ENCODE peak calls at places on chromosomes 16 and 17, in four cellular contexts. O is A549, S is K562, R is HepG2. X is an unnamed sample.

GRCh38 chr17:10114931-10115535 is 83.4 kb downstream of the GAS7 start:
- DNase-seq in S (no peak), O (peak), R (no peak), X (peak)

GRCh38 chr17:2796164-2797140 is at the start of gene RAP1GAP2:
- DNase-seq in S (no peak), R (no peak), O (no peak), X (no peak)

GRCh38 chr16:70018254-70018653 is 67.1 kb downstream of the CLEC18A start:
- DNase-seq in O (peak), S (peak), R (peak), X (peak)

GRCh38 chr16:278863-279366 is 1.5 kb upstream of the ARHGDIG start:
- DNase-seq in O (no peak), R (peak), S (peak), X (peak)

GRCh38 chr16:58426095-58426494 is 33.8 kb downstream of the GINS3 start:
- DNase-seq in S (no peak), O (no peak), R (no peak), X (peak)

GRCh38 chr16:12767897-12768296 is 35.8 kb downstream of the CPPED1 start:
- DNase-seq in O (no peak), S (no peak), R (no peak), X (no peak)

GRCh38 chr17:46859996-46860395 is 8.6 kb downstream of the WNT9B start:
- DNase-seq in S (no peak), R (no peak), O (no peak), X (no peak)

GRCh38 chr17:27398691-27399090 is 57.6 kb upstream of the KSR1 start:
- DNase-seq in O (no peak), R (no peak), S (no peak), X (no peak)

GRCh38 chr17:4205917-4206316 is 57.9 kb downstream of the ANKFY1 start:
- DNase-seq in R (no peak), S (no peak), O (no peak), X (no peak)

GRCh38 chr16:24178496-24178895 is 77.6 kb upstream of the CACNG3 start:
- DNase-seq in R (no peak), O (no peak), S (no peak), X (no peak)

GRCh38 chr17:81329279-81329926 is 34.3 kb upstream of the SLC38A10 start:
- DNase-seq in S (peak), R (peak), O (peak), X (no peak)

GRCh38 chr17:75454193-75454592 is 2.2 kb upstream of the TMEM94 start:
- DNase-seq in R (no peak), S (no peak), O (no peak), X (peak)

GRCh38 chr16:77273-77806 is 685 bp upstream of the MPG start:
- DNase-seq in R (peak), S (peak), O (peak), X (no peak)

GRCh38 chr16:19715566-19715965 is 2.5 kb downstream of the KNOP1 start:
- DNase-seq in O (no peak), R (no peak), S (no peak), X (no peak)

GRCh38 chr17:51147641-51148040 is 5.7 kb upstream of the NME1 start:
- DNase-seq in O (no peak), S (no peak), R (no peak), X (no peak)

GRCh38 chr17:43359469-43360105 is 39.2 kb upstream of the ARL4D start:
- DNase-seq in R (no peak), S (no peak), O (no peak), X (no peak)

GRCh38 chr16:3150346-3151218 is 15.8 kb downstream of the ZNF213 start:
- DNase-seq in S (peak), R (peak), O (peak), X (peak)

GRCh38 chr16:3152022-3152272 is 17.1 kb downstream of the ZNF213 start:
- DNase-seq in O (no peak), S (peak), R (no peak), X (no peak)

GRCh38 chr16:3153077-3153368 is 18.2 kb downstream of the ZNF213 start:
- DNase-seq in O (no peak), S (no peak), R (no peak), X (no peak)

GRCh38 chr16:3149630-3150345 is 15.0 kb downstream of the ZNF213 start:
- DNase-seq in S (peak), O (peak), R (no peak), X (no peak)

DNA sequence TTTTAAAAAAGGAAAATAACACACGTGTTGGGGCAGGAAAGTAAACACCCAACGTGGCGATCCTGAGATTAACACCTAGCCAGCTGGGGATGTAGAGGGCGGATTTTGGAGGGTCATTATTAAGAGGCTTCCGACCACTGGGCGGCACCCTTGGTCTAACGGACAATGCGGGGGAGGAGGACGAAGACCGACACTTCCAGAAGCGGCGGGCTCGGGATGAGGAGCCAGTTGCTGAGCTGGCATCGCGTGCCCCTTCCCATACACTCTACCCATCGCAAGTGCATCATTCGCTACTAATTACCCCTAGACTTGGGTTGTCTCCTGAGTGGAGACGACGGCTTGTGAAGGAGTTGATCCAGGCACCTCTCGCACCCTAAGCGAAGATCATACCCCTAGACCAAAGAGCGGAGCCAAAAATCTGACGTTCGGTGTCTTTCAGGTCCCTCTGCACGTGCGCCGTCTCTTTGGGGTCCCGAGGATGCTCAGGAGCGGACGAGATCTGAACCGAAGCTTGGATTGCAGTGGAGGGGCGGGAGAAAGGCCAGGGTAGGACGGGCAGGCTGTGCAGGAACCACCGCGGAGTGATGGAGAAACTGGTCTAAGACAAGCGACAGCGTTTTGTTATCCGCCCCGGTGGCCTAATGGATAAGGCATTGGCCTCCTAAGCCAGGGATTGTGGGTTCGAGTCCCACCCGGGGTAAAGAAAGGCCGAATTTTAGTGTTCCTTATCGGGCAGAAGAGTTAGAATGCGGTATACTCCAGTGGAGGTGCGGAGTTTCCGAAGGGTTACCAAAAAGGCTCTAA is 17.6 kb downstream of the ZNF213 start:
- DNase-seq in S (peak), R (peak), O (peak), X (peak)
- TF ChIP-seq POLR2AphosphoS2 in S (no peak), R (no peak), O (no peak), X (no peak)

DNA sequence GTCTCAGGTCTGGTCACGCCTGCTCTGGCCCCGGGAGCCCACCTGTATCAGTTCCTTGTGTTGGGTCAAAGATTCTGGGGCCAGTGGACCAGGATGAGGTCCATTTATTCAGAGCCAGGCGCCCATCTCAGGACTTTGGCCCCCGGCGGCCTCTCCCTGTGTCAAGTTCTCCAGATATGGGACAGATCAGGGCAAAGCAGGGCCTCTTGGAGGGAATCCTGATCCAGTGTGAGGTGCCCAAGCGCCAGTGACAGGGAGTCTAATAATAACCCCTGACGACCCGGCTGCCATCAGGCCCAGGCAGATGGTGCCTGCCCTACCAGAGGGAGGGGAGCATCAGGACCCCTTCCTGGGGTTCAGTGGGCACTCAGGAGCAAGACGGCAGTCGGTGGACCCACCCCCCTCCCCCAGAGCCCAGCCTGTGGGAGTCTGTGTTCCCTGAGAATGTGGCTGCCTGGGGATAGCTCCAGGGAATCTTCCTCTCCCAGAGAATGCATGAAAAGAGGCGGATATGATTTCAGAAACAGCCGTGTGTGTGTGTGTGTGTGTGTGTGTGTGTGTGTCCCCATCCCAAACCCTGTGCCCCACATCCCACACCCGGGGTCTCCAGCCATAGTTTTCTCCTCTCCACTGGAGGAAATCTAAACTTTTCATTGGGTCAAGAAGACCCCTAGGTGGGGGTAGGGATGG is 1.4 kb downstream of the TTYH2 start:
- DNase-seq in O (no peak), R (no peak), S (no peak), X (no peak)
- TF ChIP-seq POLR2AphosphoS2 in O (no peak), R (no peak), S (no peak), X (no peak)

DNA sequence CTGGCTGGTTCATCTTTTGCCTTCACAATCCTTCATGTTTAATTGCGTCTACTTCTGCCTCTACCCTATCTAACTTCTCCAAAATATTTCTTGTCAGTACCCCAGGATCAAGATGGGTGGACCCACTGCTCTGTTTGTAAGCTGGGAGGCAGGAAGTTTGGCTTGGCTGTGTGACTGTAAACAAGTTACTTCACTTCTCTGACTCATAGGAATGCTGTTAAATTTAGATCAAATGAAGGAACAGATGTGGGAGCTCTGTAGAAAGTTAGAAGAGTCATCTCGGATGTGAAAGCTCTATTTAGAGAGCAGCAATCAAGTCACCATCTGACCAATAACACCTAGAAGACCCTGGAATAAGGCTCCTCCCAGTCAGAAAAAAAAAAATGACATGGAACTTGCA is 55.2 kb upstream of the MRTFB start:
- DNase-seq in R (no peak), S (no peak), O (peak), X (no peak)
- TF ChIP-seq POLR2AphosphoS2 in R (no peak), S (no peak), O (no peak), X (no peak)

GRCh38 chr17:18858567-18859245 is 775 bp downstream of the PRPSAP2 start:
- DNase-seq in R (no peak), O (no peak), S (no peak), X (no peak)

GRCh38 chr17:18860161-18860972 is 2.4 kb downstream of the PRPSAP2 start:
- DNase-seq in S (no peak), R (no peak), O (no peak), X (peak)

GRCh38 chr17:18857864-18858566 is at the start of gene PRPSAP2:
- DNase-seq in R (peak), S (peak), O (peak), X (peak)

GRCh38 chr17:18862011-18862410 is 4.1 kb downstream of the PRPSAP2 start:
- DNase-seq in S (no peak), R (no peak), O (no peak), X (no peak)

DNA sequence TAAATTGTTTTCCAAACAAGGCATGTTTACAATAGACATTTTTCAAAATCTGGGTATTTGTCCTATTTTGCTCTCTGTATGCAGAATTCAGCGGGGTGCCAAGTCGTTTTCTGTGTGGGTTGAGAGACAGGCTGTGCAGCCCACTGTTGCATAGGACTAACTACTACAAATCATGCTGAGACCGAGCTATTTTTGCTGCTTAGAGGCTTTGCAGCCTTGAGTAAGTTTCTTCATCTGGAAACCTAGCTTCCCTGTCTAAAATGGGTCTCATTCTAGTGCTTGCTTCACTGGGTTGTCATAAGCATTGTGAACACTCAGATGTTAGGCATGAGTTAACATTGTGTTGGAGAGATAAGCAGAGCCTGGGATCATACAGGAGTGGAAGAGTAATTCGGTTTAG is 1.3 kb downstream of the PRPSAP2 start:
- DNase-seq in S (peak), O (no peak), R (peak), X (no peak)
- TF ChIP-seq POLR2AphosphoS2 in S (no peak), O (no peak), R (no peak), X (no peak)

GRCh38 chr17:76751416-76751993 is 13.6 kb downstream of the MFSD11 start:
- DNase-seq in O (no peak), R (no peak), S (no peak), X (no peak)

GRCh38 chr17:76755285-76755684 is 17.4 kb downstream of the MFSD11 start:
- DNase-seq in S (no peak), R (no peak), O (no peak), X (no peak)

GRCh38 chr17:76753061-76753961 is 15.4 kb downstream of the MFSD11 start:
- DNase-seq in S (no peak), R (no peak), O (no peak), X (no peak)

GRCh38 chr17:76748657-76749056 is 10.7 kb downstream of the MFSD11 start:
- DNase-seq in S (no peak), O (no peak), R (no peak), X (no peak)

DNA sequence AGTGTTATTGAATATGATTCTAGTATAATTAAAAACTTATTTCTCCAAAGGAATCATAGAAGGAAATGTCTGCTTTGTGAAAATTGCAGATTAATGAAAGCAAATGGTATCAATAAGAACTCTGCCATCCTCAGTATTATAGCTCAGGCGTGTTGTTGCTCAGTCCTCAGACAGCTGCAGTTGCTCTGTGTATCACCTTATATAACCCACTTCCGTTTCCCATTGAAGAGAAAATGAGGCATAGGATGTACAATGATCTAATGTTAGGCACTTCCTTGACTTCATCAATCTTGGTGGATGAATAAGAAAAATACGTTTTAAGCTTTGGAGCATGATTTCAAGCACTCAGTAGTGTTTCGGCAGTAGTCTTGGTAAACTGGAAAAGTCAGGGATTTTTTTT is 14.1 kb downstream of the MFSD11 start:
- DNase-seq in O (no peak), R (no peak), S (no peak), X (no peak)
- TF ChIP-seq POLR2AphosphoS2 in O (no peak), R (no peak), S (no peak), X (no peak)

GRCh38 chr17:73140531-73140930 is 24.3 kb upstream of the SSTR2 start:
- DNase-seq in O (no peak), R (no peak), S (no peak), X (no peak)
- TF ChIP-seq POLR2AphosphoS2 in O (no peak), R (no peak), S (no peak), X (no peak)

DNA sequence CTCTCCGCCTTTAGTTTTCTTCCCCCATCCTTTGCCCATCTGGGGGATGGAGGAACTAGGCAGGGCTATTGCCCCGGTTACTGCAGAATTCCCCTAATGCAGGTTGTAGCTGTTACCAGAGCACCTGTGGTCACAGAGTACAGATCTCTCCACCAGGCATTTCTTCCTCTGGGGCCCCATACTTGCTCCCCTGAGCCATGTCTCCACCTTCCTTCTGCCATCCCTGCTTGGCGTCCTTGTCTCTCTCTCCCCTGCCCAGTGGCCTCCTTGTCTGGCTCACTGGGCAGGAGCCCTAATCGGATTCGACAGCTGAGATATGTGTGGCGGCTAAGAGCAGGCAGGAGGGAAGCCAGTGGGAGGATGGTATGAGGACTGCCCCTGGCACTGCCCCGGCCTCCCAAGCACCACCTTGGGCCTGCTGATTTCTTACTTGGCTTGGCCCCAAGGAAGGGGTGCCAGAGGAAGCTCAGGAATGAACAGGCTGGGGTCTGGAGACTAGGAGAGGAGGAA is 2.0 kb downstream of the RARA start:
- DNase-seq in S (no peak), R (no peak), O (no peak), X (no peak)
- TF ChIP-seq POLR2AphosphoS2 in S (no peak), R (no peak), O (no peak), X (no peak)

DNA sequence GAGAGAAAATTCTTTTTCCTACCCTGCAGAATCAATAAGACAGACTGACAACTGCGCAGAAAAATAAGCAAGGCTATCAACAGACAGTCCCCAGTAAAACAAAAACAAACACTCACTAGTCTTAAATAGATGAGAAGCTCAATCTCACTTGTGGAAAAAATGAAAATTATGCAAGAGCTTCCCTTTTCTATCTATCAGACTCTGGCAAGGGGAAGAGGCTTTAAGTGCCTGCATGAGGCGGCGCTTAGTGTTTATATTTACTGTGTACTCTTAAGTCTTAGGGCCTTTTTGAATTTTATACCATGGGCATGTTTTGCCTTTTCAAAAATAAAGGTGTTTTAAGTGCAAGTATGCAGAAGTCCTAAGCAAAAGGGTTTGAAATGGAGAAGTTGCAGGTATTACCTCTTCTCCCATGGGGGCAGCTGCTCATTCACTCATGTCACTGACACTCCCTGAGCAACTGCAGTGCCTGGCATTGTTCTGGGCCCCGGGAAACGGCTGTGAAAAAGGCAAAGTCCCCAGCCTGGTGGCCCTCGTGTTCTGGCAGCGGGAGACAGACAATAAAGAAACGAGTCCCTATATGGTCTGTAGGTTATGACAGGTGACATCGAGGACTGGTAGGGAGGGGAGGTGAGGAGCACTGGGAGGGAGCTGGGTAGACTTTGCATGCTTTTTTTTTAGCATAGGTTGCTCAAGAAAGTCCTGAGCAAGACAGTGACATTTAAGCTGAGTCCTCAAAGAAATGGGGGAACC is 35.2 kb downstream of the HSBP1 start:
- DNase-seq in O (no peak), R (no peak), S (no peak), X (no peak)
- TF ChIP-seq POLR2AphosphoS2 in O (no peak), R (no peak), S (no peak), X (no peak)

GRCh38 chr16:89096768-89097527 is 3.3 kb downstream of the ACSF3 start:
- DNase-seq in S (no peak), R (no peak), O (no peak), X (no peak)
- TF ChIP-seq POLR2AphosphoS2 in S (no peak), R (no peak), O (no peak), X (no peak)

X was measured in GM12878.